ENCODE peak calls at places on chromosomes 5 and 9, in four cellular contexts. J is WTC11, Y is SK-N-SH, K is K562. C is an unnamed sample.
A peak's percentile ranks its signal among the peaks of the same experiment; 100 is the strongest.

GRCh38 chr5:135186662-135187522 is 152.9 kb upstream of the PITX1 start:
- DNase-seq in Y (no peak), K (peak; percentile 78), J (no peak), C (no peak)

GRCh38 chr5:103475629-103476240 is 86.9 kb downstream of the NUDT12 start:
- DNase-seq in K (peak; percentile 45), J (no peak), Y (peak; percentile 9), C (peak; percentile 21)

GRCh38 chr5:110865400-110866094 is 126.7 kb downstream of the SLC25A46 start:
- DNase-seq in Y (peak; percentile 34), K (peak; percentile 44), J (peak; percentile 66), C (peak; percentile 28)

GRCh38 chr5:73307645-73308346 is 134.8 kb downstream of the TMEM174 start:
- DNase-seq in K (no peak), Y (no peak), J (no peak), C (no peak)

GRCh38 chr5:84425365-84425764 is 40.7 kb upstream of the EDIL3 start:
- DNase-seq in K (no peak), Y (no peak), J (no peak), C (no peak)

GRCh38 chr5:19927919-19928318 is 60.1 kb downstream of the CDH18 start:
- DNase-seq in Y (peak; percentile 4), J (peak; percentile 52), K (no peak), C (peak; percentile 2)

GRCh38 chr5:139384591-139385051 is 1.5 kb upstream of the SLC23A1 start:
- DNase-seq in J (no peak), Y (no peak), K (no peak), C (no peak)

GRCh38 chr5:135505973-135506372 is 29.8 kb downstream of the NEUROG1 start:
- DNase-seq in Y (no peak), J (no peak), K (no peak), C (no peak)

GRCh38 chr5:119022017-119022745 is 33.8 kb upstream of the DTWD2 start:
- DNase-seq in J (no peak), K (peak; percentile 32), Y (peak; percentile 33), C (no peak)

GRCh38 chr5:130365956-130366355 is 461.7 kb downstream of the CHSY3 start:
- DNase-seq in J (no peak), Y (no peak), K (no peak), C (no peak)

GRCh38 chr5:66769030-66769733 is 173.0 kb downstream of the MAST4 start:
- DNase-seq in J (no peak), K (no peak), Y (no peak), C (no peak)

GRCh38 chr5:170144286-170145023 is 38.8 kb downstream of the FOXI1 start:
- DNase-seq in J (no peak), Y (no peak), K (no peak), C (no peak)

GRCh38 chr9:98971168-98971914 is 27.6 kb downstream of the COL15A1 start:
- DNase-seq in J (no peak), K (peak; percentile 64), Y (no peak), C (peak; percentile 34)

GRCh38 chr9:130860458-130861316 is 25.6 kb downstream of the ABL1 start:
- DNase-seq in J (no peak), Y (no peak), K (peak; percentile 95), C (no peak)

GRCh38 chr5:51381801-51382507 is 1.3 kb upstream of the ISL1 start:
- DNase-seq in J (peak; percentile 26), K (no peak), Y (peak; percentile 26), C (no peak)

GRCh38 chr9:121786998-121787422 is 135.6 kb downstream of the DAB2IP start:
- DNase-seq in J (no peak), K (no peak), Y (no peak), C (no peak)

GRCh38 chr5:143601917-143602333 is 198.4 kb upstream of the NR3C1 start:
- DNase-seq in Y (no peak), J (no peak), K (peak; percentile 11), C (no peak)

GRCh38 chr9:119675951-119676350 is 306.7 kb upstream of the BRINP1 start:
- DNase-seq in Y (no peak), J (no peak), K (no peak), C (no peak)

GRCh38 chr9:684055-684949 is 157.2 kb upstream of the DMRT1 start:
- DNase-seq in J (no peak), K (no peak), Y (no peak), C (no peak)

GRCh38 chr9:75699017-75699416 is 191.5 kb upstream of the PCSK5 start:
- DNase-seq in Y (no peak), J (no peak), K (no peak), C (no peak)

GRCh38 chr9:7780261-7780988 is 19.2 kb downstream of the DMAC1 start:
- DNase-seq in K (no peak), J (no peak), Y (no peak), C (no peak)

GRCh38 chr9:137049544-137050449 is 3.8 kb upstream of the NPDC1 start:
- DNase-seq in J (peak; percentile 84), Y (peak; percentile 86), K (peak; percentile 85), C (no peak)

GRCh38 chr5:133967715-133968056 is 739 bp downstream of the C5orf15 start:
- DNase-seq in K (peak; percentile 43), J (no peak), Y (peak; percentile 26), C (no peak)

GRCh38 chr9:15977438-15977837 is 424.6 kb downstream of the CCDC171 start:
- DNase-seq in K (no peak), Y (no peak), J (no peak), C (no peak)

GRCh38 chr5:138330813-138331448 is 673 bp downstream of the CDC25C start:
- DNase-seq in Y (no peak), J (no peak), K (peak; percentile 30), C (no peak)

DNA sequence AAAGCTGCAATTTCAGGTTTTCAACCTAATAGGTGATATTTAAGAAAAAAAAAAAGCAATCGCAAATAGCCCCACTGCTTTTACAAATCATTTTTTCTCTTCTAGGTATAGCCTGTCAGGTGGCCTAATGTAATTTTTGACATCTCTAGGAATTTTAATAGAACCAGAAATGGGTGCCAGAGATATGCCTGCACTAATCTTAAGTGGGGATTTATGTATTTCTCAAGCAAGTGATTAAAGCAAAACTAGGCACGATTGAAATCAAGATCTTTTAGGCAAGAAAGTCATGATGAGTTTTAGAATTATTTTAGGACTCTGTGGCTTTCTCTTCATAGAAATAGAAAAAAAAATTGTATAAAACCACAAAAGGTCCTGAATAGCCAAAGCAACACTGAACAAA is 871 bp upstream of the AMACR start:
- DNase-seq in J (no peak), K (no peak), Y (no peak), C (no peak)
- TF ChIP-seq FOXJ3 in J (no peak), K (no peak), Y (no peak), C (no peak)

GRCh38 chr9:134057311-134057665 is 10.5 kb downstream of the BRD3 start:
- DNase-seq in Y (no peak), J (no peak), K (no peak), C (no peak)

GRCh38 chr9:134056483-134057310 is 11.1 kb downstream of the BRD3 start:
- DNase-seq in J (no peak), Y (peak; percentile 49), K (no peak), C (no peak)

GRCh38 chr9:134054891-134055811 is 12.7 kb downstream of the BRD3 start:
- DNase-seq in Y (no peak), J (no peak), K (no peak), C (no peak)

GRCh38 chr9:134053941-134054761 is 13.7 kb downstream of the BRD3 start:
- DNase-seq in K (no peak), J (no peak), Y (no peak), C (no peak)

GRCh38 chr9:134055981-134056461 is 11.8 kb downstream of the BRD3 start:
- DNase-seq in Y (peak; percentile 61), J (no peak), K (no peak), C (no peak)
- TF ChIP-seq FOXJ3 in Y (no peak), J (no peak), K (no peak), C (no peak)

GRCh38 chr9:129666575-129666974 is 1.1 kb downstream of the PRRX2 start:
- DNase-seq in Y (peak; percentile 70), J (no peak), K (no peak), C (no peak)
- TF ChIP-seq FOXJ3 in Y (no peak), J (no peak), K (no peak), C (no peak)

DNA sequence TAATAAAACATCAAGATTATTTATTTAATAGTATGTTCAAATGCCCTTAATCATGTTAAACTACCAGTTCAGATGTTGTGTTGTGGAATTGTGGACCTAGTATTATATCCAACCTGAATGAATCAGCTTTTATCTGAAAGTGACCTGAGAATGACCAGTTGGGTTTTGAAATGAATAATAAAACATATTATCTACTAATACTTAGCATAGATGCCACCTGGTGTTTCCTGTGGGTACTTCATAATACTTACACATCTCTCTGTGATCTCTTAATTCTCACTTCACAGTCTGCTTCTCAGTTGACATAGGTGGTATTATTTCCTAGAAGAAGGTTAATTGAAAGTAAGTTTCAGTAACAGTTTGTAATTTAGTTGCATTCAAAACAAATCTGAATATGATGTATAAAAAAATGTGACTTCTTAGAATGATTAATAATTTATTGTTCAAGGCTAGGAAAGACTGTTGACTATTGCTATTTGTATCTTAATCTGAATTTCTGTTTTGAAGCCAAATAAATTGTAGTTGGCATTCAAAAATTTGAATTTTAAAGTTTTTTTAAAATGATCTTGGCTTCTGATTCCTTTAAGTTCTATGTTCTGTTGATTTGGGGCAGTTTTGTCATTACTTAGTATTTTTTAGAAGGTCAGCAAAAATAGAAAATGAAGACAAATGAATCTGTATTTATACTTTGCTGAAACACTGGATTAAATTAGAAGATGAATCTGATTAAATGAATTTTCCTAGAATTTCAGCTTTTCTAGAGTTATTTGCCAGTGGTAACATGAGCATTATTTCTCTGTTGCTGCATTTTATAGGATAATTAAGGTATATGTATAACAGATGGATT is 48.2 kb downstream of the KIF2A start:
- DNase-seq in J (no peak), K (peak; percentile 54), Y (peak; percentile 44), C (peak; percentile 51)
- TF ChIP-seq FOXJ3 in J (no peak), K (no peak), Y (no peak), C (no peak)

GRCh38 chr9:128242828-128243485 is 32.9 kb downstream of the GOLGA2 start:
- DNase-seq in J (no peak), K (no peak), Y (peak; percentile 85), C (no peak)
- TF ChIP-seq FOXJ3 in J (no peak), K (no peak), Y (peak; percentile 5), C (no peak)